ENCODE peak calls at places on chromosomes 7 and 10, in five cellular contexts. One of them, this sample, is unnamed.

GRCh38 chr10:114623155-114623554 is 34.9 kb downstream of the ABLIM1 start:
- DNase-seq in IMR-90: no peak
- DNase-seq in lower lobe of right lung: no peak
- DNase-seq in dorsolateral prefrontal cortex: no peak
- DNase-seq in A549: no peak
- DNase-seq in this sample: no peak

GRCh38 chr10:87546971-87547413 is 42.3 kb downstream of the MINPP1 start:
- DNase-seq in A549: no peak
- DNase-seq in dorsolateral prefrontal cortex: no peak
- DNase-seq in IMR-90: no peak
- DNase-seq in lower lobe of right lung: no peak
- DNase-seq in this sample: no peak

GRCh38 chr10:44030681-44031080 is 354.2 kb downstream of the CXCL12 start:
- DNase-seq in dorsolateral prefrontal cortex: no peak
- DNase-seq in A549: no peak
- DNase-seq in IMR-90: no peak
- DNase-seq in lower lobe of right lung: no peak
- DNase-seq in this sample: no peak

GRCh38 chr10:124196659-124197058 is 103.3 kb upstream of the CHST15 start:
- DNase-seq in IMR-90: no peak
- DNase-seq in dorsolateral prefrontal cortex: no peak
- DNase-seq in lower lobe of right lung: no peak
- DNase-seq in A549: no peak
- DNase-seq in this sample: no peak

GRCh38 chr10:119652361-119652760 is 1.2 kb downstream of the BAG3 start:
- DNase-seq in lower lobe of right lung: no peak
- DNase-seq in IMR-90: peak
- DNase-seq in A549: peak
- DNase-seq in dorsolateral prefrontal cortex: no peak
- DNase-seq in this sample: no peak

GRCh38 chr10:78413294-78414055 is 379.8 kb downstream of the RPS24 start:
- DNase-seq in IMR-90: peak
- DNase-seq in lower lobe of right lung: no peak
- DNase-seq in dorsolateral prefrontal cortex: no peak
- DNase-seq in A549: no peak
- DNase-seq in this sample: no peak

GRCh38 chr10:45253183-45253914 is 62.1 kb downstream of the OR13A1 start:
- DNase-seq in A549: no peak
- DNase-seq in lower lobe of right lung: no peak
- DNase-seq in IMR-90: no peak
- DNase-seq in dorsolateral prefrontal cortex: no peak
- DNase-seq in this sample: no peak

GRCh38 chr10:130990536-130990935 is 321.0 kb downstream of the TCERG1L start:
- DNase-seq in IMR-90: no peak
- DNase-seq in A549: no peak
- DNase-seq in dorsolateral prefrontal cortex: no peak
- DNase-seq in lower lobe of right lung: no peak
- DNase-seq in this sample: no peak

GRCh38 chr10:126669188-126669587 is 1.3 kb downstream of the C10orf90 start:
- DNase-seq in A549: no peak
- DNase-seq in dorsolateral prefrontal cortex: no peak
- DNase-seq in lower lobe of right lung: no peak
- DNase-seq in IMR-90: no peak
- DNase-seq in this sample: no peak

GRCh38 chr7:1329261-1329660 is 96.6 kb downstream of the UNCX start:
- DNase-seq in A549: no peak
- DNase-seq in lower lobe of right lung: peak
- DNase-seq in dorsolateral prefrontal cortex: no peak
- DNase-seq in IMR-90: no peak
- DNase-seq in this sample: peak

GRCh38 chr10:6204063-6204340 is 1.3 kb downstream of the PFKFB3 start:
- DNase-seq in lower lobe of right lung: peak
- DNase-seq in IMR-90: no peak
- DNase-seq in dorsolateral prefrontal cortex: no peak
- DNase-seq in A549: no peak
- DNase-seq in this sample: peak

GRCh38 chr7:96949766-96950165 is 55.6 kb upstream of the DLX6 start:
- DNase-seq in dorsolateral prefrontal cortex: no peak
- DNase-seq in lower lobe of right lung: no peak
- DNase-seq in IMR-90: no peak
- DNase-seq in A549: no peak
- DNase-seq in this sample: no peak

GRCh38 chr10:132363376-132363775 is 31.4 kb downstream of the LRRC27 start:
- DNase-seq in A549: no peak
- DNase-seq in IMR-90: no peak
- DNase-seq in dorsolateral prefrontal cortex: no peak
- DNase-seq in lower lobe of right lung: peak
- DNase-seq in this sample: peak

GRCh38 chr7:122013070-122013469 is 131.0 kb downstream of the AASS start:
- DNase-seq in IMR-90: no peak
- DNase-seq in A549: no peak
- DNase-seq in dorsolateral prefrontal cortex: no peak
- DNase-seq in lower lobe of right lung: no peak
- DNase-seq in this sample: no peak

GRCh38 chr10:124732931-124733536 is 11.1 kb downstream of the FAM53B start:
- DNase-seq in dorsolateral prefrontal cortex: no peak
- DNase-seq in lower lobe of right lung: peak
- DNase-seq in IMR-90: peak
- DNase-seq in A549: no peak
- DNase-seq in this sample: peak

GRCh38 chr10:69628876-69629275 is 1.2 kb upstream of the FAM241B start:
- DNase-seq in A549: no peak
- DNase-seq in dorsolateral prefrontal cortex: no peak
- DNase-seq in IMR-90: no peak
- DNase-seq in lower lobe of right lung: no peak
- DNase-seq in this sample: no peak

GRCh38 chr7:28688651-28689050 is 269.5 kb downstream of the TRIL start:
- DNase-seq in A549: no peak
- DNase-seq in dorsolateral prefrontal cortex: no peak
- DNase-seq in IMR-90: peak
- DNase-seq in lower lobe of right lung: no peak
- DNase-seq in this sample: no peak

GRCh38 chr10:33523236-33523792 is 188.8 kb upstream of the NRP1 start:
- DNase-seq in A549: no peak
- DNase-seq in lower lobe of right lung: no peak
- DNase-seq in dorsolateral prefrontal cortex: no peak
- DNase-seq in IMR-90: no peak
- DNase-seq in this sample: no peak

GRCh38 chr10:72107325-72108003 is 19.1 kb upstream of the SPOCK2 start:
- DNase-seq in IMR-90: no peak
- DNase-seq in A549: peak
- DNase-seq in dorsolateral prefrontal cortex: no peak
- DNase-seq in lower lobe of right lung: no peak
- DNase-seq in this sample: no peak

GRCh38 chr10:86524225-86524982 is 2.8 kb upstream of the WAPL start:
- DNase-seq in dorsolateral prefrontal cortex: no peak
- DNase-seq in IMR-90: no peak
- DNase-seq in lower lobe of right lung: no peak
- DNase-seq in A549: no peak
- DNase-seq in this sample: no peak

GRCh38 chr7:6447589-6448210 is at the start of gene DAGLB:
- DNase-seq in A549: peak
- DNase-seq in dorsolateral prefrontal cortex: peak
- DNase-seq in lower lobe of right lung: peak
- DNase-seq in IMR-90: peak
- DNase-seq in this sample: peak

GRCh38 chr10:87961314-87961713 is 97.9 kb downstream of the PTEN start:
- DNase-seq in dorsolateral prefrontal cortex: no peak
- DNase-seq in A549: peak
- DNase-seq in IMR-90: peak
- DNase-seq in lower lobe of right lung: no peak
- DNase-seq in this sample: no peak

GRCh38 chr10:126931548-126931947 is 26.3 kb downstream of the DOCK1 start:
- DNase-seq in dorsolateral prefrontal cortex: no peak
- DNase-seq in A549: no peak
- DNase-seq in IMR-90: no peak
- DNase-seq in lower lobe of right lung: no peak
- DNase-seq in this sample: no peak

GRCh38 chr10:103967433-103968142 is 648 bp downstream of the SLK start:
- DNase-seq in dorsolateral prefrontal cortex: no peak
- DNase-seq in IMR-90: no peak
- DNase-seq in lower lobe of right lung: no peak
- DNase-seq in A549: peak
- DNase-seq in this sample: no peak

GRCh38 chr10:117246997-117247667 is 6.2 kb downstream of the SLC18A2 start:
- DNase-seq in A549: no peak
- DNase-seq in lower lobe of right lung: no peak
- DNase-seq in IMR-90: no peak
- DNase-seq in dorsolateral prefrontal cortex: no peak
- DNase-seq in this sample: no peak

GRCh38 chr7:25726682-25727357 is 425.2 kb upstream of the NFE2L3 start:
- DNase-seq in dorsolateral prefrontal cortex: no peak
- DNase-seq in IMR-90: no peak
- DNase-seq in lower lobe of right lung: no peak
- DNase-seq in A549: no peak
- DNase-seq in this sample: no peak

GRCh38 chr7:138116156-138116555 is 39.9 kb downstream of the AKR1D1 start:
- DNase-seq in dorsolateral prefrontal cortex: no peak
- DNase-seq in lower lobe of right lung: no peak
- DNase-seq in A549: peak
- DNase-seq in IMR-90: peak
- DNase-seq in this sample: no peak

GRCh38 chr7:93902777-93903423 is 3.5 kb upstream of the GNGT1 start:
- DNase-seq in IMR-90: peak
- DNase-seq in A549: peak
- DNase-seq in dorsolateral prefrontal cortex: no peak
- DNase-seq in lower lobe of right lung: no peak
- DNase-seq in this sample: no peak

GRCh38 chr7:73968511-73968910 is 59.5 kb upstream of the ELN start:
- DNase-seq in dorsolateral prefrontal cortex: no peak
- DNase-seq in lower lobe of right lung: no peak
- DNase-seq in IMR-90: no peak
- DNase-seq in A549: no peak
- DNase-seq in this sample: no peak

GRCh38 chr7:22444181-22444966 is 55.6 kb downstream of the STEAP1B start:
- DNase-seq in IMR-90: no peak
- DNase-seq in dorsolateral prefrontal cortex: no peak
- DNase-seq in A549: no peak
- DNase-seq in lower lobe of right lung: no peak
- DNase-seq in this sample: no peak

GRCh38 chr10:32958992-32959703 is 1.1 kb upstream of the ITGB1 start:
- DNase-seq in A549: no peak
- DNase-seq in lower lobe of right lung: no peak
- DNase-seq in dorsolateral prefrontal cortex: no peak
- DNase-seq in IMR-90: no peak
- DNase-seq in this sample: no peak

GRCh38 chr7:70571403-70571911 is 560.5 kb upstream of the GALNT17 start:
- DNase-seq in lower lobe of right lung: no peak
- DNase-seq in A549: peak
- DNase-seq in IMR-90: peak
- DNase-seq in dorsolateral prefrontal cortex: no peak
- DNase-seq in this sample: no peak

GRCh38 chr7:7919449-7919945 is 49.1 kb upstream of the GLCCI1 start:
- DNase-seq in lower lobe of right lung: no peak
- DNase-seq in dorsolateral prefrontal cortex: no peak
- DNase-seq in IMR-90: no peak
- DNase-seq in A549: no peak
- DNase-seq in this sample: no peak
- H3K27ac ChIP-seq in lower lobe of right lung: no peak
- H3K27ac ChIP-seq in dorsolateral prefrontal cortex: no peak
- H3K27ac ChIP-seq in IMR-90: no peak
- H3K27ac ChIP-seq in A549: no peak
- H3K27ac ChIP-seq in this sample: no peak

GRCh38 chr7:100682991-100683658 is 9.6 kb downstream of the GNB2 start:
- DNase-seq in dorsolateral prefrontal cortex: no peak
- DNase-seq in IMR-90: no peak
- DNase-seq in A549: no peak
- DNase-seq in lower lobe of right lung: peak
- DNase-seq in this sample: peak
- H3K27ac ChIP-seq in dorsolateral prefrontal cortex: no peak
- H3K27ac ChIP-seq in IMR-90: no peak
- H3K27ac ChIP-seq in A549: no peak
- H3K27ac ChIP-seq in lower lobe of right lung: no peak
- H3K27ac ChIP-seq in this sample: no peak

GRCh38 chr10:17444062-17444714 is 10.2 kb downstream of the ST8SIA6 start:
- DNase-seq in IMR-90: peak
- DNase-seq in A549: no peak
- DNase-seq in lower lobe of right lung: no peak
- DNase-seq in dorsolateral prefrontal cortex: no peak
- DNase-seq in this sample: no peak

GRCh38 chr10:17439552-17439951 is 14.8 kb downstream of the ST8SIA6 start:
- DNase-seq in IMR-90: no peak
- DNase-seq in A549: no peak
- DNase-seq in lower lobe of right lung: no peak
- DNase-seq in dorsolateral prefrontal cortex: no peak
- DNase-seq in this sample: no peak

GRCh38 chr10:17450024-17450423 is 4.4 kb downstream of the ST8SIA6 start:
- DNase-seq in dorsolateral prefrontal cortex: no peak
- DNase-seq in lower lobe of right lung: no peak
- DNase-seq in A549: no peak
- DNase-seq in IMR-90: no peak
- DNase-seq in this sample: no peak

GRCh38 chr10:17445400-17445998 is 8.9 kb downstream of the ST8SIA6 start:
- DNase-seq in A549: no peak
- DNase-seq in lower lobe of right lung: no peak
- DNase-seq in IMR-90: no peak
- DNase-seq in dorsolateral prefrontal cortex: no peak
- DNase-seq in this sample: no peak
- H3K27ac ChIP-seq in A549: no peak
- H3K27ac ChIP-seq in lower lobe of right lung: peak
- H3K27ac ChIP-seq in IMR-90: no peak
- H3K27ac ChIP-seq in dorsolateral prefrontal cortex: no peak
- H3K27ac ChIP-seq in this sample: no peak

DNA sequence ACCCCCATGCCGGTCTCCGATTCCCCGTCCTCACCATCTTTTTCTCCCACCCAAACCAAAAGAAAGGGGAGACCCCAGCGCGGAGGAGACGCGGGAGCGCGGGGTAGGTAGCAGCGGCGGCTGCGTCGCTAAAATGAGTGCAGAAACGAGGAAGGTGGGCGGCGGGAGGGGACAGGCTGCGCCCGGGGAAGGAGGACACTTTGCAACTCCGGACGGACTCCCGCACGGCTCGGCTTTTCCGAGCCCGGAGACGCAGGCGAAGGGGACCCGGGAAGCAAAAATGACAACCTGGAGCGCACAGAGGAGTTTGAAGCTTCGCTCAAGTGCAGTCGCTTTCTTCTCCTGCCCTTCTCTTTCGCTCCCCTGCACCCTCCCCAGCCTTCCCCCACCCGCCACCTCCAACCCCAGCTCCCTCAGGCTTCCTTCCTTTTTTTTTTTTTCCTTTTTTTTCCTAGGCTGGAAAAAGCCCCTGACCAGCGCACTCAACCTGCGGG is 481 bp downstream of the SFMBT2 start:
- DNase-seq in lower lobe of right lung: peak
- DNase-seq in A549: no peak
- DNase-seq in IMR-90: peak
- DNase-seq in dorsolateral prefrontal cortex: no peak
- DNase-seq in this sample: peak
- H3K27ac ChIP-seq in lower lobe of right lung: peak
- H3K27ac ChIP-seq in A549: peak
- H3K27ac ChIP-seq in IMR-90: no peak
- H3K27ac ChIP-seq in dorsolateral prefrontal cortex: peak
- H3K27ac ChIP-seq in this sample: peak

GRCh38 chr7:39624935-39625694 is 1.7 kb downstream of the RALA start:
- DNase-seq in IMR-90: peak
- DNase-seq in lower lobe of right lung: no peak
- DNase-seq in A549: no peak
- DNase-seq in dorsolateral prefrontal cortex: no peak
- DNase-seq in this sample: no peak
- H3K27ac ChIP-seq in IMR-90: no peak
- H3K27ac ChIP-seq in lower lobe of right lung: no peak
- H3K27ac ChIP-seq in A549: no peak
- H3K27ac ChIP-seq in dorsolateral prefrontal cortex: no peak
- H3K27ac ChIP-seq in this sample: no peak

This sample was measured in spleen.